ENCODE peak calls at places on chromosomes 5 and 9, in six cellular contexts. One of them, this sample, is unnamed.

GRCh38 chr9:133167096-133167695 is 3.5 kb upstream of the GBGT1 start:
- DNase-seq in A549: no peak
- DNase-seq in H54: no peak
- DNase-seq in HCT116: no peak
- DNase-seq in A673: no peak
- DNase-seq in activated naive CD8-positive, alpha-beta T cell treated with anti-CD3 and anti-CD28 coated beads, Interleukin-2, amount 50 U/mL, for 24 hours: no peak
- DNase-seq in this sample: no peak

GRCh38 chr9:93665566-93666278 is 89.3 kb downstream of the PHF2 start:
- DNase-seq in A549: no peak
- DNase-seq in H54: no peak
- DNase-seq in HCT116: no peak
- DNase-seq in A673: no peak
- DNase-seq in activated naive CD8-positive, alpha-beta T cell treated with anti-CD3 and anti-CD28 coated beads, Interleukin-2, amount 50 U/mL, for 24 hours: no peak
- DNase-seq in this sample: peak

GRCh38 chr5:151345187-151345807 is 2.1 kb downstream of the SLC36A2 start:
- DNase-seq in A549: no peak
- DNase-seq in H54: no peak
- DNase-seq in HCT116: no peak
- DNase-seq in A673: no peak
- DNase-seq in activated naive CD8-positive, alpha-beta T cell treated with anti-CD3 and anti-CD28 coated beads, Interleukin-2, amount 50 U/mL, for 24 hours: no peak
- DNase-seq in this sample: no peak

GRCh38 chr5:33928283-33928682 is 7.9 kb upstream of the RXFP3 start:
- DNase-seq in A549: no peak
- DNase-seq in H54: no peak
- DNase-seq in HCT116: no peak
- DNase-seq in A673: no peak
- DNase-seq in activated naive CD8-positive, alpha-beta T cell treated with anti-CD3 and anti-CD28 coated beads, Interleukin-2, amount 50 U/mL, for 24 hours: no peak
- DNase-seq in this sample: no peak

GRCh38 chr9:123871781-123872180 is 58.1 kb downstream of the DENND1A start:
- DNase-seq in A549: no peak
- DNase-seq in H54: no peak
- DNase-seq in HCT116: no peak
- DNase-seq in A673: no peak
- DNase-seq in activated naive CD8-positive, alpha-beta T cell treated with anti-CD3 and anti-CD28 coated beads, Interleukin-2, amount 50 U/mL, for 24 hours: no peak
- DNase-seq in this sample: peak

GRCh38 chr9:124795881-124796415 is 19.0 kb downstream of the OLFML2A start:
- DNase-seq in A549: no peak
- DNase-seq in H54: no peak
- DNase-seq in HCT116: no peak
- DNase-seq in A673: no peak
- DNase-seq in activated naive CD8-positive, alpha-beta T cell treated with anti-CD3 and anti-CD28 coated beads, Interleukin-2, amount 50 U/mL, for 24 hours: no peak
- DNase-seq in this sample: no peak

GRCh38 chr9:130332384-130332926 is 66.9 kb downstream of the HMCN2 start:
- DNase-seq in A549: no peak
- DNase-seq in H54: no peak
- DNase-seq in HCT116: no peak
- DNase-seq in A673: no peak
- DNase-seq in activated naive CD8-positive, alpha-beta T cell treated with anti-CD3 and anti-CD28 coated beads, Interleukin-2, amount 50 U/mL, for 24 hours: no peak
- DNase-seq in this sample: no peak

GRCh38 chr5:37737326-37738056 is 102.3 kb downstream of the GDNF start:
- DNase-seq in A549: no peak
- DNase-seq in H54: no peak
- DNase-seq in HCT116: no peak
- DNase-seq in A673: no peak
- DNase-seq in activated naive CD8-positive, alpha-beta T cell treated with anti-CD3 and anti-CD28 coated beads, Interleukin-2, amount 50 U/mL, for 24 hours: no peak
- DNase-seq in this sample: no peak

GRCh38 chr5:180126716-180127681 is 55.4 kb upstream of the RNF130 start:
- DNase-seq in A549: peak
- DNase-seq in H54: no peak
- DNase-seq in HCT116: no peak
- DNase-seq in A673: peak
- DNase-seq in activated naive CD8-positive, alpha-beta T cell treated with anti-CD3 and anti-CD28 coated beads, Interleukin-2, amount 50 U/mL, for 24 hours: peak
- DNase-seq in this sample: peak

GRCh38 chr5:35443803-35444595 is 173.7 kb upstream of the SPEF2 start:
- DNase-seq in A549: no peak
- DNase-seq in H54: no peak
- DNase-seq in HCT116: no peak
- DNase-seq in A673: peak
- DNase-seq in activated naive CD8-positive, alpha-beta T cell treated with anti-CD3 and anti-CD28 coated beads, Interleukin-2, amount 50 U/mL, for 24 hours: no peak
- DNase-seq in this sample: no peak

GRCh38 chr5:8135742-8136141 is 266.8 kb downstream of the MTRR start:
- DNase-seq in A549: no peak
- DNase-seq in H54: no peak
- DNase-seq in HCT116: no peak
- DNase-seq in A673: no peak
- DNase-seq in activated naive CD8-positive, alpha-beta T cell treated with anti-CD3 and anti-CD28 coated beads, Interleukin-2, amount 50 U/mL, for 24 hours: no peak
- DNase-seq in this sample: no peak

GRCh38 chr5:173829826-173830225 is 58.3 kb upstream of the CPEB4 start:
- DNase-seq in A549: no peak
- DNase-seq in H54: no peak
- DNase-seq in HCT116: no peak
- DNase-seq in A673: no peak
- DNase-seq in activated naive CD8-positive, alpha-beta T cell treated with anti-CD3 and anti-CD28 coated beads, Interleukin-2, amount 50 U/mL, for 24 hours: no peak
- DNase-seq in this sample: peak

GRCh38 chr9:34072868-34073590 is 24.3 kb upstream of the UBAP2 start:
- DNase-seq in A549: peak
- DNase-seq in H54: peak
- DNase-seq in HCT116: no peak
- DNase-seq in A673: no peak
- DNase-seq in activated naive CD8-positive, alpha-beta T cell treated with anti-CD3 and anti-CD28 coated beads, Interleukin-2, amount 50 U/mL, for 24 hours: no peak
- DNase-seq in this sample: peak

GRCh38 chr9:28073278-28073677 is 500.0 kb upstream of the C9orf72 start:
- DNase-seq in A549: peak
- DNase-seq in H54: peak
- DNase-seq in HCT116: peak
- DNase-seq in A673: peak
- DNase-seq in activated naive CD8-positive, alpha-beta T cell treated with anti-CD3 and anti-CD28 coated beads, Interleukin-2, amount 50 U/mL, for 24 hours: no peak
- DNase-seq in this sample: peak

GRCh38 chr5:17219006-17219422 is 1.6 kb downstream of the BASP1 start:
- DNase-seq in A549: peak
- DNase-seq in H54: no peak
- DNase-seq in HCT116: no peak
- DNase-seq in A673: peak
- DNase-seq in activated naive CD8-positive, alpha-beta T cell treated with anti-CD3 and anti-CD28 coated beads, Interleukin-2, amount 50 U/mL, for 24 hours: no peak
- DNase-seq in this sample: peak